ENCODE peak calls at places on chromosomes 12 and 14, in seven cellular contexts. S is cardiac muscle cell, P is T-cell, D is GM19239, Y is foreskin keratinocyte, U is HS-5, V is fibroblast of mammary gland. K is an unnamed sample.

GRCh38 chr12:65900912-65901672 is 76.8 kb downstream of the HMGA2 start:
- DNase-seq in S (no peak), P (no peak), D (no peak), Y (no peak), U (no peak), V (no peak), K (no peak)

GRCh38 chr12:11779286-11779685 is 129.8 kb downstream of the ETV6 start:
- DNase-seq in S (peak; percentile 37), P (no peak), D (no peak), Y (no peak), U (no peak), V (peak; percentile 78), K (no peak)

GRCh38 chr14:69713127-69713800 is 53.7 kb upstream of the SRSF5 start:
- DNase-seq in S (peak; percentile 45), P (no peak), D (no peak), Y (peak; percentile 61), U (no peak), V (no peak), K (no peak)

GRCh38 chr14:73674986-73675385 is 30.2 kb downstream of the DNAL1 start:
- DNase-seq in S (no peak), P (no peak), D (no peak), Y (no peak), U (no peak), V (no peak), K (no peak)

GRCh38 chr12:93829073-93829472 is 151.9 kb downstream of the CRADD start:
- DNase-seq in S (no peak), P (no peak), D (no peak), Y (no peak), U (no peak), V (no peak), K (no peak)

GRCh38 chr14:89466460-89466859 is 49.4 kb upstream of the FOXN3 start:
- DNase-seq in S (no peak), P (peak; percentile 26), D (peak; percentile 26), Y (no peak), U (no peak), V (no peak), K (no peak)

GRCh38 chr12:111454716-111455447 is 49.2 kb downstream of the SH2B3 start:
- DNase-seq in S (no peak), P (no peak), D (no peak), Y (no peak), U (no peak), V (no peak), K (no peak)

GRCh38 chr14:104660597-104660996 is 28.8 kb upstream of the INF2 start:
- DNase-seq in S (no peak), P (no peak), D (no peak), Y (no peak), U (no peak), V (no peak), K (no peak)

GRCh38 chr14:92846162-92846897 is 52.2 kb downstream of the GOLGA5 start:
- DNase-seq in S (no peak), P (no peak), D (peak; percentile 30), Y (peak; percentile 75), U (peak; percentile 31), V (peak; percentile 90), K (peak; percentile 2)

GRCh38 chr12:120399531-120399930 is 30.6 kb upstream of the MSI1 start:
- DNase-seq in S (no peak), P (no peak), D (no peak), Y (no peak), U (peak; percentile 59), V (peak; percentile 54), K (no peak)

K was measured in HCT116.